ENCODE peak calls at places on chromosomes 1 and 21, in four cellular contexts. V is IMR-90, D is aorta, R is fibroblast of lung. Q is an unnamed sample.

GRCh38 chr1:202159534-202160371 is 649 bp downstream of the PTPN7 start:
- DNase-seq in D (no peak), R (no peak), V (no peak), Q (peak)

GRCh38 chr1:60921175-60921574 is 161.2 kb upstream of the NFIA start:
- DNase-seq in D (no peak), R (no peak), V (no peak), Q (no peak)

GRCh38 chr1:10635992-10636391 is 160.5 kb downstream of the CASZ1 start:
- DNase-seq in V (no peak), R (no peak), D (no peak), Q (no peak)

GRCh38 chr1:10692401-10693021 is 103.9 kb downstream of the CASZ1 start:
- DNase-seq in V (no peak), D (no peak), R (no peak), Q (peak)

GRCh38 chr1:3999941-4000735 is 100.1 kb upstream of the C1orf174 start:
- DNase-seq in V (no peak), R (no peak), D (peak), Q (no peak)

GRCh38 chr1:23188434-23188884 is 19.8 kb upstream of the LUZP1 start:
- DNase-seq in D (no peak), R (no peak), V (no peak), Q (no peak)

GRCh38 chr1:156733989-156734584 is 5.5 kb upstream of the ISG20L2 start:
- DNase-seq in D (no peak), R (no peak), V (no peak), Q (no peak)

GRCh38 chr1:156896490-156897033 is 3.0 kb downstream of the PEAR1 start:
- DNase-seq in V (peak), D (no peak), R (peak), Q (no peak)

GRCh38 chr1:51189421-51190073 is 46.5 kb upstream of the RNF11 start:
- DNase-seq in V (peak), R (peak), D (no peak), Q (peak)

GRCh38 chr1:18012686-18013085 is 94.9 kb upstream of the IGSF21 start:
- DNase-seq in V (no peak), R (no peak), D (no peak), Q (no peak)

GRCh38 chr1:89587728-89588127 is 45.2 kb upstream of the LRRC8C start:
- DNase-seq in V (no peak), R (peak), D (no peak), Q (no peak)

GRCh38 chr1:41347276-41347675 is 14.0 kb upstream of the FOXO6 start:
- DNase-seq in R (no peak), D (peak), V (no peak), Q (no peak)

GRCh38 chr1:167705250-167705649 is 16.5 kb upstream of the MPZL1 start:
- DNase-seq in D (no peak), R (no peak), V (no peak), Q (no peak)

GRCh38 chr1:215631489-215631888 is 64.4 kb downstream of the KCTD3 start:
- DNase-seq in V (peak), R (peak), D (no peak), Q (no peak)

GRCh38 chr1:32172621-32173245 is 6.7 kb upstream of the TXLNA start:
- DNase-seq in R (peak), D (no peak), V (peak), Q (peak)

GRCh38 chr21:25983745-25984144 is 186.8 kb downstream of the APP start:
- DNase-seq in D (no peak), V (no peak), R (no peak), Q (no peak)

GRCh38 chr1:78840447-78841251 is 165.9 kb downstream of the ADGRL4 start:
- DNase-seq in V (peak), D (no peak), R (peak), Q (no peak)

GRCh38 chr21:38349111-38349746 is 92.4 kb downstream of the KCNJ15 start:
- DNase-seq in R (peak), V (peak), D (no peak), Q (no peak)

GRCh38 chr1:116881879-116882520 is 27.7 kb upstream of the PTGFRN start:
- DNase-seq in R (peak), V (peak), D (no peak), Q (no peak)

GRCh38 chr1:229440821-229441537 is 7.1 kb upstream of the ACTA1 start:
- DNase-seq in V (peak), R (peak), D (no peak), Q (no peak)

GRCh38 chr1:3211996-3212395 is 143.0 kb downstream of the PRDM16 start:
- DNase-seq in D (no peak), R (no peak), V (no peak), Q (no peak)

GRCh38 chr1:228405979-228406265 is 713 bp downstream of the TRIM11 start:
- DNase-seq in D (peak), V (peak), R (peak), Q (no peak)

GRCh38 chr1:90386899-90387334 is 330.2 kb downstream of the BARHL2 start:
- DNase-seq in V (peak), R (peak), D (no peak), Q (no peak)

GRCh38 chr1:51410568-51411460 is 80.5 kb upstream of the TTC39A start:
- DNase-seq in R (peak), D (no peak), V (peak), Q (no peak)

GRCh38 chr1:189752461-189752860 is 725.2 kb downstream of the BRINP3 start:
- DNase-seq in V (peak), R (peak), D (no peak), Q (no peak)

GRCh38 chr1:121522061-121522759 is 337.4 kb downstream of the SRGAP2C start:
- DNase-seq in R (no peak), V (no peak), D (no peak), Q (no peak)

GRCh38 chr1:201751872-201752271 is 77.1 kb upstream of the IPO9 start:
- DNase-seq in R (peak), V (peak), D (no peak), Q (no peak)

GRCh38 chr1:45822644-45823043 is 19.2 kb downstream of the MAST2 start:
- DNase-seq in V (no peak), R (no peak), D (no peak), Q (no peak)

GRCh38 chr21:41747943-41748738 is 18.7 kb downstream of the RIPK4 start:
- DNase-seq in D (peak), R (no peak), V (no peak), Q (no peak)

GRCh38 chr21:38306407-38306806 is 49.6 kb downstream of the KCNJ15 start:
- DNase-seq in V (peak), R (peak), D (no peak), Q (no peak)

GRCh38 chr1:61140778-61141177 is 58.4 kb downstream of the NFIA start:
- DNase-seq in V (no peak), R (no peak), D (no peak), Q (no peak)

GRCh38 chr1:214767221-214767620 is 164.2 kb downstream of the CENPF start:
- DNase-seq in V (no peak), R (no peak), D (no peak), Q (no peak)

GRCh38 chr1:161121838-161122237 is 3.9 kb downstream of the NIT1 start:
- DNase-seq in V (no peak), R (no peak), D (no peak), Q (no peak)

GRCh38 chr1:215188302-215188950 is 105.9 kb downstream of the KCNK2 start:
- DNase-seq in R (no peak), D (no peak), V (peak), Q (no peak)

GRCh38 chr21:30882907-30883597 is 1.7 kb upstream of the KRTAP11-1 start:
- DNase-seq in V (no peak), D (no peak), R (no peak), Q (no peak)

GRCh38 chr1:16903458-16903796 is 7.6 kb downstream of the RNU1-2 start:
- DNase-seq in V (no peak), D (no peak), R (no peak), Q (no peak)
- H3K4me3 ChIP-seq in V (no peak), D (peak), R (peak), Q (no peak)

DNA sequence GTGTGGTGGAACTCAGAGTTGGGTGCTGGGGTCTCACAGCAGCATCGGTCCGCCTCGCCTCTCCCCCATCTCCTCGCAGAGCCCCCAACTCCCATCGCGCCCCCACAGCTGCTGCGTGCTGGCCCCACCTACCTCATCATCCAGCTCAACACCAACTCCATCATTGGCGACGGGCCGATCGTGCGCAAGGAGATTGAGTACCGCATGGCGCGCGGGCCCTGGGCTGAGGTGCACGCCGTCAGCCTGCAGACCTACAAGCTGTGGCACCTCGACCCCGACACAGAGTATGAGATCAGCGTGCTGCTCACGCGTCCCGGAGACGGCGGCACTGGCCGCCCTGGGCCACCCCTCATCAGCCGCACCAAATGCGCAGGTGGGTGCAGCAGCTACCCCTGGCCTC is 24.2 kb downstream of the PTPRU start:
- DNase-seq in R (no peak), V (no peak), D (peak), Q (no peak)
- H3K4me3 ChIP-seq in R (peak), V (no peak), D (no peak), Q (no peak)

GRCh38 chr1:20487236-20487590 is 1.2 kb upstream of the CAMK2N1 start:
- DNase-seq in R (no peak), V (no peak), D (no peak), Q (no peak)
- H3K4me3 ChIP-seq in R (peak), V (no peak), D (no peak), Q (no peak)

GRCh38 chr1:171739646-171740045 is 2.2 kb downstream of the VAMP4 start:
- DNase-seq in V (peak), D (no peak), R (peak), Q (no peak)

GRCh38 chr1:171741872-171742576 is at the start of gene VAMP4:
- DNase-seq in D (peak), V (peak), R (peak), Q (peak)

GRCh38 chr1:171738921-171739320 is 2.9 kb downstream of the VAMP4 start:
- DNase-seq in D (no peak), R (peak), V (peak), Q (no peak)

GRCh38 chr1:171740987-171741871 is 636 bp downstream of the VAMP4 start:
- DNase-seq in D (no peak), R (peak), V (peak), Q (peak)

DNA sequence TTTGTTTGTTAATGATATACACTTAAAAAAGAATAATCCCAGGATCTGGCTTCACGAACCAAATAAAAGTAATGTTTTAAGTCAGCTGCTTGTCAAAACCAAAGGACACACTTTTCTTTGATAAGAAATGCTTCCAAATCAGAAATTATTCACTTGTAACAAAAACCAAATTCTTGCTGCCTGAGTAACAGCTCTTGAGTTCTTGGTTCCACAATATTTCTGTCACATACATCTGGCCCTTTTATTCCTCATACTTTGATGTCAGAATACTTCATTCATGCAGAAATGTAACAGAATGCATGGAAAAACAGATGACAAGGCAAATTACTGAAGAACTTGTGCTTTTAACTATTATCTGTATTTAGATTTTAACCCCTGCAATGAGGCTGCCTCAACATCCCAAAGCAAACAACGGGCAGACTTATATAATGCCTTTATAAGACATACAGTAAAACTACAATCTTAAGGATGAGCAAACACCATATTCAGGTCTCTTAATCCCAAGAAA is 1.5 kb downstream of the VAMP4 start:
- DNase-seq in V (peak), D (no peak), R (peak), Q (no peak)
- H3K4me3 ChIP-seq in V (peak), D (peak), R (peak), Q (no peak)

GRCh38 chr1:24963099-24963872 is 33.2 kb upstream of the RUNX3 start:
- DNase-seq in R (no peak), V (no peak), D (no peak), Q (no peak)
- H3K4me3 ChIP-seq in R (no peak), V (no peak), D (no peak), Q (no peak)

GRCh38 chr1:208240698-208241355 is 3.4 kb downstream of the PLXNA2 start:
- DNase-seq in V (no peak), R (no peak), D (no peak), Q (no peak)

GRCh38 chr1:208239518-208240381 is 4.4 kb downstream of the PLXNA2 start:
- DNase-seq in R (peak), D (no peak), V (no peak), Q (no peak)

GRCh38 chr1:208242829-208243521 is 1.2 kb downstream of the PLXNA2 start:
- DNase-seq in D (peak), R (peak), V (no peak), Q (no peak)

GRCh38 chr1:208242186-208242585 is 2.0 kb downstream of the PLXNA2 start:
- DNase-seq in D (no peak), R (no peak), V (no peak), Q (no peak)

DNA sequence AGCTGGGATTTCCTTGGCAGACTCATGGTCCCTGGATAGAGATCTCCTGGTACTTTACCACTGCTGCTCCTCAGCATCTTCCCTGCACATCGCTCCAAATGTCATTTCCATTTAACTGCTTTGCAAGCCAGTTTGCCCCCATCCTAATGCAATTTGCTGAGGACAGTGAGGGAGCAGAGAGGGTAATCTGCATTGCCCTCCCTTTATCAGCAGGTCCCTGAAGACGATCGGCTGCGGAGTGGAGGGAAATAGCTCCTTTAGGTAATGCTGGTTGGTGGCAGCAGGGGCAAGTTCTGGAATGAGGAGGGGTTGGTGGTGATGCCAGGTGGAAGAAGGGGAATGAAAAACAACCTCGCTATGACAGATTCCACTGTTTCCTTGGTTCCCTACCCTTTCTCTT is 2.6 kb downstream of the PLXNA2 start:
- DNase-seq in V (no peak), D (no peak), R (no peak), Q (no peak)
- H3K4me3 ChIP-seq in V (no peak), D (peak), R (no peak), Q (no peak)

GRCh38 chr1:2177946-2178538 is 16.5 kb downstream of the FAAP20 start:
- DNase-seq in R (no peak), V (no peak), D (no peak), Q (no peak)
- H3K4me3 ChIP-seq in R (no peak), V (no peak), D (no peak), Q (no peak)

GRCh38 chr1:33410091-33410701 is 20.7 kb downstream of the PHC2 start:
- DNase-seq in D (no peak), R (peak), V (peak), Q (no peak)
- H3K4me3 ChIP-seq in D (no peak), R (no peak), V (no peak), Q (no peak)

GRCh38 chr1:84435159-84435558 is 36.9 kb downstream of the DNASE2B start:
- DNase-seq in R (no peak), V (no peak), D (no peak), Q (no peak)

GRCh38 chr1:84434756-84435142 is 36.5 kb downstream of the DNASE2B start:
- DNase-seq in R (no peak), V (peak), D (no peak), Q (no peak)

GRCh38 chr1:84430519-84430918 is 32.2 kb downstream of the DNASE2B start:
- DNase-seq in D (no peak), V (no peak), R (no peak), Q (no peak)

GRCh38 chr1:84434081-84434755 is 35.9 kb downstream of the DNASE2B start:
- DNase-seq in V (no peak), D (no peak), R (no peak), Q (no peak)

GRCh38 chr1:84433253-84434080 is 35.2 kb downstream of the DNASE2B start:
- DNase-seq in D (no peak), V (peak), R (peak), Q (peak)
- H3K4me3 ChIP-seq in D (no peak), V (no peak), R (peak), Q (peak)

DNA sequence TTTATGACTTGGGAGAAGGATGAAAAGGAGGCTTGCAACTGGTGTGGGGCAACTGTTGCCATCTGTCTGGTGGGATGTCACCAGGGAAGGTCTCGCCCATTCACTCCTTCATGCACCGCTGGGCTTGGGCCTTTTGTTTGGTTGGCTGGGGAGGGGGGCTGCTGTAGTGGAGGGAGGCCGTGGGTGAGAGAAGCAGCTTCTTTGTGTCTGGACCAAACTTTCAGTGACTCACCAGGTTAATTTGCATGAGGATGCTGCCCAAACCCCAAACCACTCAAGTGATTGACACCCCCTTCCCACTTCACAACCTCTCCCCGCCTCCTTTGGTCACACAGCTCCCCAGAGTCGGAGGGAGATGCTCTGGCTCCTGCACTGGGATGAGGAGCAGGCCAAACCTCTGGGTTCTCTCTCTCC is 19.7 kb downstream of the BTG2 start:
- DNase-seq in V (no peak), D (no peak), R (peak), Q (peak)
- H3K4me3 ChIP-seq in V (no peak), D (no peak), R (no peak), Q (no peak)

Q was measured in Jurkat, Clone E6-1.